ENCODE peak calls at places on chromosomes 5 and 9, in eight cellular contexts. One of them, this sample, is unnamed.

GRCh38 chr9:6272229-6272597 is 56.0 kb upstream of the TPD52L3 start:
- DNase-seq in CD8-positive, alpha-beta memory T cell: no peak
- DNase-seq in HL-60: no peak
- DNase-seq in uterus: peak
- DNase-seq in ovary: no peak
- DNase-seq in RWPE1: peak
- DNase-seq in psoas muscle: no peak
- DNase-seq in K562: no peak
- DNase-seq in this sample: peak

GRCh38 chr5:122412966-122413365 is 100.9 kb downstream of the SNCAIP start:
- DNase-seq in HL-60: no peak
- DNase-seq in psoas muscle: no peak
- DNase-seq in K562: no peak
- DNase-seq in CD8-positive, alpha-beta memory T cell: no peak
- DNase-seq in RWPE1: no peak
- DNase-seq in ovary: no peak
- DNase-seq in uterus: no peak
- DNase-seq in this sample: no peak

GRCh38 chr9:97307091-97307490 is 368 bp upstream of the CCDC180 start:
- DNase-seq in RWPE1: peak
- DNase-seq in HL-60: no peak
- DNase-seq in psoas muscle: peak
- DNase-seq in ovary: peak
- DNase-seq in K562: peak
- DNase-seq in uterus: peak
- DNase-seq in CD8-positive, alpha-beta memory T cell: no peak
- DNase-seq in this sample: peak

GRCh38 chr5:59107692-59108091 is 524.8 kb downstream of the RAB3C start:
- DNase-seq in CD8-positive, alpha-beta memory T cell: no peak
- DNase-seq in psoas muscle: no peak
- DNase-seq in ovary: no peak
- DNase-seq in RWPE1: no peak
- DNase-seq in K562: no peak
- DNase-seq in uterus: no peak
- DNase-seq in HL-60: no peak
- DNase-seq in this sample: no peak

GRCh38 chr5:176425138-176425537 is 8.8 kb upstream of the CLTB start:
- DNase-seq in CD8-positive, alpha-beta memory T cell: no peak
- DNase-seq in HL-60: no peak
- DNase-seq in uterus: no peak
- DNase-seq in K562: no peak
- DNase-seq in psoas muscle: no peak
- DNase-seq in ovary: no peak
- DNase-seq in RWPE1: no peak
- DNase-seq in this sample: no peak

GRCh38 chr5:147481857-147482256 is 28.0 kb downstream of the DPYSL3 start:
- DNase-seq in uterus: no peak
- DNase-seq in RWPE1: no peak
- DNase-seq in CD8-positive, alpha-beta memory T cell: no peak
- DNase-seq in ovary: no peak
- DNase-seq in psoas muscle: no peak
- DNase-seq in HL-60: no peak
- DNase-seq in K562: no peak
- DNase-seq in this sample: no peak

GRCh38 chr9:86941196-86941595 is 6.1 kb downstream of the GAS1 start:
- DNase-seq in CD8-positive, alpha-beta memory T cell: no peak
- DNase-seq in HL-60: no peak
- DNase-seq in uterus: no peak
- DNase-seq in psoas muscle: no peak
- DNase-seq in ovary: no peak
- DNase-seq in RWPE1: no peak
- DNase-seq in K562: no peak
- DNase-seq in this sample: no peak

GRCh38 chr9:89597711-89598707 is 6.8 kb upstream of the GADD45G start:
- DNase-seq in RWPE1: peak
- DNase-seq in CD8-positive, alpha-beta memory T cell: peak
- DNase-seq in uterus: peak
- DNase-seq in psoas muscle: no peak
- DNase-seq in ovary: peak
- DNase-seq in K562: peak
- DNase-seq in HL-60: no peak
- DNase-seq in this sample: no peak

GRCh38 chr5:77607324-77607723 is 31.2 kb downstream of the OTP start:
- DNase-seq in K562: no peak
- DNase-seq in CD8-positive, alpha-beta memory T cell: no peak
- DNase-seq in RWPE1: no peak
- DNase-seq in psoas muscle: no peak
- DNase-seq in uterus: no peak
- DNase-seq in ovary: no peak
- DNase-seq in HL-60: no peak
- DNase-seq in this sample: no peak

GRCh38 chr9:132008184-132008781 is 71.4 kb downstream of the MED27 start:
- DNase-seq in HL-60: no peak
- DNase-seq in psoas muscle: no peak
- DNase-seq in ovary: no peak
- DNase-seq in K562: no peak
- DNase-seq in RWPE1: peak
- DNase-seq in CD8-positive, alpha-beta memory T cell: no peak
- DNase-seq in uterus: no peak
- DNase-seq in this sample: no peak

GRCh38 chr5:3701694-3702093 is 106.1 kb downstream of the IRX1 start:
- DNase-seq in K562: no peak
- DNase-seq in uterus: no peak
- DNase-seq in HL-60: no peak
- DNase-seq in ovary: no peak
- DNase-seq in psoas muscle: no peak
- DNase-seq in CD8-positive, alpha-beta memory T cell: no peak
- DNase-seq in RWPE1: no peak
- DNase-seq in this sample: no peak

GRCh38 chr5:10607666-10608442 is 44.0 kb downstream of the ANKRD33B start:
- DNase-seq in HL-60: peak
- DNase-seq in K562: peak
- DNase-seq in psoas muscle: peak
- DNase-seq in ovary: no peak
- DNase-seq in RWPE1: no peak
- DNase-seq in uterus: peak
- DNase-seq in CD8-positive, alpha-beta memory T cell: no peak
- DNase-seq in this sample: no peak

DNA sequence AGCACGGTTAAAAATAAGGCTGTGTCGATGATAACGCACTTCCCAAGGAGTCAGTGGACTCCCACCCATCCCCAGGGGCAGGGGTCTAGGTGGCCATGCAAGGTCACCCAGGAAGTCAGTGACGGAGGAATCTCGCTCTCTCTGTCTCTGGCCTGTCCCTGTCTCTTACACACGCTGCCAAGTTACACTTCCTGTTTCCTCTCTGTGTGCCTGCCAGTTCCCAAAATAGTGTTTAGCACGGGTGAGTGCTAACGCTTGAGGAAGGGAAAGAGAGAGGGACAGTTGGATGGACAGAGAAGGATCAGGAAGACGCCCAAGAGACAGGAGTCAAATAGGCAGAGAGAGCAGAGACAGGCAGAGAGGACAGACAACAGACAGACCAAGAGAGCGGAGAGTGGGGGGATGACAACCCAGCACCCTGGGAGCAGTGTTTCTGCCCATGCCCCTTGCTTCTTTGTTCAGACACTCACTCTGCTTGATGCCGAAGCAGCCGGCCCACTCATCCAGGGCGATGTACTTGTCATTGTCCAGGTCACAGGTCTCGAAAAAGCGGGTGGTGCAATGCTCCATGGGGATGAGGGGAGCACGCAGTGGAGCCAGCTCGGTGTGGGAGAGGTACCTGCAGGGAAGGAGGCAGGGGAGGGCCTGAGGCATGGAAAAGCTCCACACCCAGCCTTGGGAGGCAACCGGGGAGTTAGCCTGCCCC is 22.9 kb downstream of the SPARC start:
- DNase-seq in psoas muscle: peak
- DNase-seq in RWPE1: no peak
- DNase-seq in HL-60: peak
- DNase-seq in CD8-positive, alpha-beta memory T cell: no peak
- DNase-seq in ovary: no peak
- DNase-seq in K562: no peak
- DNase-seq in uterus: no peak
- DNase-seq in this sample: no peak
- H3K27ac ChIP-seq in psoas muscle: peak
- H3K27ac ChIP-seq in RWPE1: peak
- H3K27ac ChIP-seq in HL-60: peak
- H3K27ac ChIP-seq in CD8-positive, alpha-beta memory T cell: no peak
- H3K27ac ChIP-seq in ovary: peak
- H3K27ac ChIP-seq in K562: no peak
- H3K27ac ChIP-seq in uterus: peak
- H3K27ac ChIP-seq in this sample: no peak

GRCh38 chr5:173010547-173011464 is 27.2 kb downstream of the ATP6V0E1 start:
- DNase-seq in RWPE1: no peak
- DNase-seq in K562: no peak
- DNase-seq in psoas muscle: peak
- DNase-seq in HL-60: no peak
- DNase-seq in ovary: no peak
- DNase-seq in uterus: peak
- DNase-seq in CD8-positive, alpha-beta memory T cell: no peak
- DNase-seq in this sample: no peak

GRCh38 chr5:173016069-173016455 is 32.5 kb downstream of the ATP6V0E1 start:
- DNase-seq in K562: no peak
- DNase-seq in HL-60: no peak
- DNase-seq in ovary: no peak
- DNase-seq in CD8-positive, alpha-beta memory T cell: no peak
- DNase-seq in RWPE1: no peak
- DNase-seq in psoas muscle: no peak
- DNase-seq in uterus: no peak
- DNase-seq in this sample: no peak

GRCh38 chr5:173012882-173013281 is 29.3 kb downstream of the ATP6V0E1 start:
- DNase-seq in uterus: no peak
- DNase-seq in RWPE1: no peak
- DNase-seq in CD8-positive, alpha-beta memory T cell: no peak
- DNase-seq in psoas muscle: peak
- DNase-seq in K562: no peak
- DNase-seq in HL-60: peak
- DNase-seq in ovary: no peak
- DNase-seq in this sample: no peak

GRCh38 chr5:173010021-173010420 is 26.4 kb downstream of the ATP6V0E1 start:
- DNase-seq in psoas muscle: no peak
- DNase-seq in HL-60: no peak
- DNase-seq in ovary: no peak
- DNase-seq in uterus: no peak
- DNase-seq in CD8-positive, alpha-beta memory T cell: no peak
- DNase-seq in RWPE1: no peak
- DNase-seq in K562: no peak
- DNase-seq in this sample: no peak

DNA sequence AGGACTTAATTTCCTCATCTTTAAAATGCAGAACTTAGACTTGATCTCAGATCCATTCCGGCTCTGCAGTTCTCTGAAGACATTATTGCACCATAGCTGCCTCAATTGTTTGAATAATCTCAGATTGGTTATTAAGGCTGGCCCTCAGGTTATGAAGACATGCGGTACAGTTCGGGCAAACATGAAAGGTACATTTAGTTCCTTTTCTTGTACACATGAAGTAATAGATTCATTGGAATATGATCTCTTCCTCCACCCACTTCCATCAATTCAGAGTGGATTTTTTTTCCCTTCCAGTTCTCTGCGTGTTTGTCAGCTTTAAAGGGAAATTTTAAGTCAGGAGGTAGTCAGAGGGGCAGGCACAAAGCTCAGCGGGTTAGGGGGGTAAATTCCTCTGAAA is 28.0 kb downstream of the ATP6V0E1 start:
- DNase-seq in RWPE1: no peak
- DNase-seq in ovary: no peak
- DNase-seq in psoas muscle: no peak
- DNase-seq in CD8-positive, alpha-beta memory T cell: no peak
- DNase-seq in K562: no peak
- DNase-seq in uterus: no peak
- DNase-seq in HL-60: no peak
- DNase-seq in this sample: no peak
- H3K27ac ChIP-seq in RWPE1: no peak
- H3K27ac ChIP-seq in ovary: no peak
- H3K27ac ChIP-seq in psoas muscle: no peak
- H3K27ac ChIP-seq in CD8-positive, alpha-beta memory T cell: no peak
- H3K27ac ChIP-seq in K562: no peak
- H3K27ac ChIP-seq in uterus: no peak
- H3K27ac ChIP-seq in HL-60: no peak
- H3K27ac ChIP-seq in this sample: no peak

DNA sequence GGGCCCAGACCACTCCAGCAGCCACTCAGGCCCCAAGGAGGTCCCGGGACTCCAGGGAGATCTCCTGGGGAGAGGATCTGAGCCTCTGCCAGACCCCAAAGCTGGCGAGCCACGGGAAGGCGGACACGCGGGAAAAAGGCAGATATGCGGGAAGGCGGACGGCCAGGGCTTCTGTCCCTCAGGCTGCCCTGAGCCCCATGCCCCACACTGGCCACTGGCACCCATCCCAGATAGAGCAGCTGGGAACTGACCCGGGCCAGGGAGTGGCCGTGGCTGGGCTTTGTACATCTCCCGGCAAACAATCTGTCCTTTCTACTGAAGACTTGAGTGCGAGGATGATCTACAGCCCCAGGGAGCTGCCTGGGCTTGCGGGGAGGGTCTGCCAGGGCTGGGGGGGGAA is 21.1 kb upstream of the NOTCH1 start:
- DNase-seq in uterus: peak
- DNase-seq in RWPE1: no peak
- DNase-seq in ovary: peak
- DNase-seq in K562: no peak
- DNase-seq in psoas muscle: peak
- DNase-seq in CD8-positive, alpha-beta memory T cell: no peak
- DNase-seq in HL-60: no peak
- DNase-seq in this sample: no peak
- H3K27ac ChIP-seq in uterus: peak
- H3K27ac ChIP-seq in RWPE1: peak
- H3K27ac ChIP-seq in ovary: no peak
- H3K27ac ChIP-seq in K562: no peak
- H3K27ac ChIP-seq in psoas muscle: no peak
- H3K27ac ChIP-seq in CD8-positive, alpha-beta memory T cell: no peak
- H3K27ac ChIP-seq in HL-60: no peak
- H3K27ac ChIP-seq in this sample: no peak

DNA sequence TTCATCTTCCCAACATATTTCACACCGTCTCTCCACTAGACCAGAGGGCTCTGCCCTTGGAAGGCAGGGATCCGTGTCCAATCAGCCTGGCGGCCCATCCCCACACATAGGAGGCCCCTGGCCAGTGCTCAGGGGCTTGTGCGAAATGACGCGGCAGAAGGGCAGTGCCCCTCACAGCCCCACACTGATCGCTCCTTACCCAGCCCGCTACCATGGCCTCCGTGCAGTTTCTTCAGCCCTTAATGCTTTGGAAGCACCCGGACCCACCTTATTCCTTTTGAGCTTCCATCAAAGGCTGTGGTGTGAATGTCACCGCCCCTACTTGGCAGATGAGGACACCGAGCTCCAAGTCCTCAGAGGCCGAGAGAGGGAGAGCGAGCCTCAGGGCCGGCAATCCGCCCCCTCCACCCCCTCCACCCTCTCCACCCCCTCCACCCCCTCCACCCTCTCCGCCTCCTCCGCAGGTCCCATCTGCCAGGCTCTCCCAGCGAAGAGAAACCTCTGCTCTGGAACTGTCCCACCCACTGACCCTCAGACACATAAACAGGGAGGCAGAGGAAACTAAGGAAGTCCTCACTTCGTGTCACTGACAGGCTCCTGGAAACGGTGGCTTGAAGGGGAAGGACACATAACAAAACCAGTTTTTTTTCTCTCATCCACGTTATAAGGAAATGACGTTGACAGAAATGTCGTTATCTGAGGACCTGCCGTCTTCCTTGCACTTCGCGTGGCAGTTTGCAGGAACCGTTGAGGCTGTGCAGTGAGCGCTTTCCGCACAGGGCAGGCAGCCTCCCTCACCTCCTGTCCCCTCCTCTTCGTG is 13.9 kb downstream of the QSOX2 start:
- DNase-seq in uterus: no peak
- DNase-seq in psoas muscle: no peak
- DNase-seq in CD8-positive, alpha-beta memory T cell: no peak
- DNase-seq in HL-60: peak
- DNase-seq in K562: peak
- DNase-seq in RWPE1: no peak
- DNase-seq in ovary: no peak
- DNase-seq in this sample: no peak
- H3K27ac ChIP-seq in uterus: no peak
- H3K27ac ChIP-seq in psoas muscle: no peak
- H3K27ac ChIP-seq in CD8-positive, alpha-beta memory T cell: no peak
- H3K27ac ChIP-seq in HL-60: peak
- H3K27ac ChIP-seq in K562: peak
- H3K27ac ChIP-seq in RWPE1: no peak
- H3K27ac ChIP-seq in ovary: no peak
- H3K27ac ChIP-seq in this sample: no peak